ENCODE peak calls at places on chromosomes 11 and 22, in eight cellular contexts. One of them, this sample, is unnamed.

GRCh38 chr11:94740083-94740974 is 27.8 kb upstream of the AMOTL1 start:
- DNase-seq in HCT116: no peak
- DNase-seq in Caco-2: no peak
- DNase-seq in AG04449: no peak
- DNase-seq in cardiac fibroblast: peak
- DNase-seq in AG09309: no peak
- DNase-seq in brain microvascular endothelial cell: no peak
- DNase-seq in right lobe of liver: peak
- DNase-seq in this sample: no peak

GRCh38 chr11:28581286-28582242 is 473.4 kb downstream of the METTL15 start:
- DNase-seq in HCT116: no peak
- DNase-seq in Caco-2: no peak
- DNase-seq in AG04449: peak
- DNase-seq in cardiac fibroblast: peak
- DNase-seq in AG09309: peak
- DNase-seq in brain microvascular endothelial cell: peak
- DNase-seq in right lobe of liver: no peak
- DNase-seq in this sample: peak

GRCh38 chr22:27892064-27892463 is 27.0 kb downstream of the PITPNB start:
- DNase-seq in HCT116: no peak
- DNase-seq in Caco-2: peak
- DNase-seq in AG04449: no peak
- DNase-seq in cardiac fibroblast: no peak
- DNase-seq in AG09309: no peak
- DNase-seq in brain microvascular endothelial cell: no peak
- DNase-seq in right lobe of liver: no peak
- DNase-seq in this sample: no peak

GRCh38 chr11:44593194-44593593 is 27.7 kb downstream of the CD82 start:
- DNase-seq in HCT116: no peak
- DNase-seq in Caco-2: no peak
- DNase-seq in AG04449: no peak
- DNase-seq in cardiac fibroblast: no peak
- DNase-seq in AG09309: no peak
- DNase-seq in brain microvascular endothelial cell: no peak
- DNase-seq in right lobe of liver: no peak
- DNase-seq in this sample: no peak

GRCh38 chr22:48576333-48577013 is 1251.2 kb downstream of the BRD1 start:
- DNase-seq in HCT116: no peak
- DNase-seq in Caco-2: no peak
- DNase-seq in AG04449: no peak
- DNase-seq in cardiac fibroblast: no peak
- DNase-seq in AG09309: no peak
- DNase-seq in brain microvascular endothelial cell: no peak
- DNase-seq in right lobe of liver: no peak
- DNase-seq in this sample: no peak

GRCh38 chr11:64245797-64246623 is 733 bp downstream of the PPP1R14B start:
- DNase-seq in HCT116: no peak
- DNase-seq in Caco-2: peak
- DNase-seq in AG04449: peak
- DNase-seq in cardiac fibroblast: peak
- DNase-seq in AG09309: peak
- DNase-seq in brain microvascular endothelial cell: peak
- DNase-seq in right lobe of liver: peak
- DNase-seq in this sample: no peak

GRCh38 chr11:65060913-65061408 is 2.6 kb upstream of the NAALADL1 start:
- DNase-seq in HCT116: no peak
- DNase-seq in Caco-2: peak
- DNase-seq in AG04449: no peak
- DNase-seq in cardiac fibroblast: peak
- DNase-seq in AG09309: no peak
- DNase-seq in brain microvascular endothelial cell: no peak
- DNase-seq in right lobe of liver: no peak
- DNase-seq in this sample: no peak

GRCh38 chr11:31001432-31001831 is 368.1 kb downstream of the DCDC1 start:
- DNase-seq in HCT116: no peak
- DNase-seq in Caco-2: no peak
- DNase-seq in AG04449: no peak
- DNase-seq in cardiac fibroblast: no peak
- DNase-seq in AG09309: no peak
- DNase-seq in brain microvascular endothelial cell: no peak
- DNase-seq in right lobe of liver: no peak
- DNase-seq in this sample: no peak

GRCh38 chr11:120674537-120674936 is 163.0 kb downstream of the GRIK4 start:
- DNase-seq in HCT116: no peak
- DNase-seq in Caco-2: peak
- DNase-seq in AG04449: peak
- DNase-seq in cardiac fibroblast: no peak
- DNase-seq in AG09309: no peak
- DNase-seq in brain microvascular endothelial cell: no peak
- DNase-seq in right lobe of liver: no peak
- DNase-seq in this sample: peak

GRCh38 chr11:2374456-2375201 is 2.5 kb upstream of the CD81 start:
- DNase-seq in HCT116: no peak
- DNase-seq in Caco-2: no peak
- DNase-seq in AG04449: no peak
- DNase-seq in cardiac fibroblast: no peak
- DNase-seq in AG09309: no peak
- DNase-seq in brain microvascular endothelial cell: no peak
- DNase-seq in right lobe of liver: no peak
- DNase-seq in this sample: no peak

GRCh38 chr11:2377511-2378443 is 667 bp downstream of the CD81 start:
- DNase-seq in HCT116: no peak
- DNase-seq in Caco-2: peak
- DNase-seq in AG04449: no peak
- DNase-seq in cardiac fibroblast: peak
- DNase-seq in AG09309: no peak
- DNase-seq in brain microvascular endothelial cell: no peak
- DNase-seq in right lobe of liver: peak
- DNase-seq in this sample: no peak

GRCh38 chr11:2375964-2376551 is 1.1 kb upstream of the CD81 start:
- DNase-seq in HCT116: no peak
- DNase-seq in Caco-2: no peak
- DNase-seq in AG04449: no peak
- DNase-seq in cardiac fibroblast: no peak
- DNase-seq in AG09309: no peak
- DNase-seq in brain microvascular endothelial cell: no peak
- DNase-seq in right lobe of liver: no peak
- DNase-seq in this sample: no peak

GRCh38 chr11:2376751-2377451 is at the start of gene CD81:
- DNase-seq in HCT116: no peak
- DNase-seq in Caco-2: peak
- DNase-seq in AG04449: no peak
- DNase-seq in cardiac fibroblast: peak
- DNase-seq in AG09309: no peak
- DNase-seq in brain microvascular endothelial cell: no peak
- DNase-seq in right lobe of liver: peak
- DNase-seq in this sample: no peak

DNA sequence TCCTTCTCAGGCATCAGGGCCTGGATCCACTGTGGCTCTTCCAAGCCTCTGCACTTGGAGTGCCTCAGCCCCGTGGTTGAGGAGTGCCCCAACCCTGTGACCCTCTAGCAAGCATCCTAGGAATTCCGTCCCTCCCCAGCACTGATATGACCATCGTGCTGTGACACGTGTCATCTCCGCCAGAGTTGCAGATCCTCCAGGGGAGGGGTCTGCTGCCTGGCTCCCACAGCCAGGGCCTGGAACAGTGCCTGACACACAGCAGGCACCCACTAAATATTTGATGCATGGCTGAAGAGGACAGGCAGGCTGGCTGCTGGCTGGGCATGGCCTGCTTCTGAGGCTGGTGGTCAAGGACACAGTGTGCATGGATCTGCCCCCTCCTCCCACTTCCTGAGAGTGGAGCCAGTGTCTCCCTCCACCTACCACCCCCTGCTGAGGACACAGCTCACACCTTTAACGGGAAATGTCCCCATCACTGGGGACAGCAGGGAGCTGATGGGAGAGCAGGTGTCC is 1.7 kb upstream of the CD81 start:
- DNase-seq in HCT116: no peak
- DNase-seq in Caco-2: peak
- DNase-seq in AG04449: no peak
- DNase-seq in cardiac fibroblast: no peak
- DNase-seq in AG09309: no peak
- DNase-seq in brain microvascular endothelial cell: no peak
- DNase-seq in right lobe of liver: peak
- DNase-seq in this sample: no peak
- TF ChIP-seq CTCF in HCT116: peak
- TF ChIP-seq CTCF in Caco-2: no peak
- TF ChIP-seq CTCF in AG04449: no peak
- TF ChIP-seq CTCF in cardiac fibroblast: no peak
- TF ChIP-seq CTCF in AG09309: no peak
- TF ChIP-seq CTCF in brain microvascular endothelial cell: no peak
- TF ChIP-seq CTCF in right lobe of liver: peak
- TF ChIP-seq CTCF in this sample: no peak

GRCh38 chr11:59029490-59029889 is 56.6 kb upstream of the GLYATL1B start:
- DNase-seq in HCT116: no peak
- DNase-seq in Caco-2: no peak
- DNase-seq in AG04449: no peak
- DNase-seq in cardiac fibroblast: no peak
- DNase-seq in AG09309: no peak
- DNase-seq in brain microvascular endothelial cell: no peak
- DNase-seq in right lobe of liver: no peak
- DNase-seq in this sample: no peak
- H3K4me3 ChIP-seq in HCT116: no peak
- H3K4me3 ChIP-seq in Caco-2: no peak
- H3K4me3 ChIP-seq in AG04449: no peak
- H3K4me3 ChIP-seq in cardiac fibroblast: no peak
- H3K4me3 ChIP-seq in AG09309: no peak
- H3K4me3 ChIP-seq in brain microvascular endothelial cell: no peak
- H3K4me3 ChIP-seq in right lobe of liver: no peak
- H3K4me3 ChIP-seq in this sample: no peak

DNA sequence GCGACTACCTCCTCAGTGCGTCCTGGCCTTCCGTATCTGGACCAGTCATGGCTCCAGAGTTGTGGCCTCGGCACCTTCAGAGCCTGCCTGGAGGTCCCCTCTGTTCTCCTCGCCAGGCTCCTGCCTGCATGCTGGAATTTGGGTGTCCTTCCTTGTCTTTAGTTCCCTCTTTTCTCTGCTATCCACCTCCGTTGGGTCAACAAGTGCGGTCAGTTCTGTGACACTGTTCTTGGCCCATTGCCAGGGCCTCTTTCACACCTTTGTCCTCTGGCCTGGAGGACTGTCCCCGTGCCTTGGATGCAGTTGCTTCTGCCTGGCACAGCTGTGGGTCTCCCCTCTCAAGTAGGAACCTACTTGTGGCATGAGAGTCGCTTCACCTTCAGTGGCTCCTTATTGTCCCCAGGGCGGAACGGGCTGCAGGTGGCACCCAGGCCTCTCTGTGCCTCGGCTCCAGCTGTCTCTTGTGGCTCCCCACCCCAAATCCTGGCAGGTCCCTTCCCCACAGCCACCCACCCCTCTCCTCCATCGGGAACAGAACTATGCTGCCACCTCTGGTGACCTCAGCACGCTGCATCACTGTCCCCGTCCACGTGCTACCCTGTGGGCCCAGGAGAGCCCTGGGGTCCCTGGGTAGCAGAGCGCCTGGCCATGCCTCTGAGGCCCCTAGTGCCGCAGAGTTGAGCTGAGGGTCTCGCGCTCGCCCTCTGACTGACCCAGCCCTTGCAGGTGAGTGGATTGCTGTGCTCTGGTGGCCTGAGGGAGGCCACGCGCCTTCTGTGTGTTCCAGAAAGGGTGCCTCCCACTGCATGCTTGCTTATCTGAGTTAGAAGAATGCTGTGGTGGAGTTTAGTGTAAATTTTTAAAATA is 4.7 kb downstream of the DGCR8 start:
- DNase-seq in HCT116: no peak
- DNase-seq in Caco-2: peak
- DNase-seq in AG04449: no peak
- DNase-seq in cardiac fibroblast: peak
- DNase-seq in AG09309: no peak
- DNase-seq in brain microvascular endothelial cell: no peak
- DNase-seq in right lobe of liver: peak
- DNase-seq in this sample: no peak
- TF ChIP-seq CTCF in HCT116: peak
- TF ChIP-seq CTCF in Caco-2: peak
- TF ChIP-seq CTCF in AG04449: peak
- TF ChIP-seq CTCF in cardiac fibroblast: peak
- TF ChIP-seq CTCF in AG09309: peak
- TF ChIP-seq CTCF in brain microvascular endothelial cell: peak
- TF ChIP-seq CTCF in right lobe of liver: peak
- TF ChIP-seq CTCF in this sample: peak

GRCh38 chr11:2943711-2944118 is 14.5 kb upstream of the PHLDA2 start:
- DNase-seq in HCT116: no peak
- DNase-seq in Caco-2: no peak
- DNase-seq in AG04449: no peak
- DNase-seq in cardiac fibroblast: no peak
- DNase-seq in AG09309: no peak
- DNase-seq in brain microvascular endothelial cell: no peak
- DNase-seq in right lobe of liver: no peak
- DNase-seq in this sample: no peak

GRCh38 chr11:2945757-2946287 is 16.6 kb upstream of the PHLDA2 start:
- DNase-seq in HCT116: no peak
- DNase-seq in Caco-2: no peak
- DNase-seq in AG04449: no peak
- DNase-seq in cardiac fibroblast: no peak
- DNase-seq in AG09309: no peak
- DNase-seq in brain microvascular endothelial cell: no peak
- DNase-seq in right lobe of liver: no peak
- DNase-seq in this sample: no peak

GRCh38 chr11:2944953-2945756 is 15.9 kb upstream of the PHLDA2 start:
- DNase-seq in HCT116: no peak
- DNase-seq in Caco-2: no peak
- DNase-seq in AG04449: peak
- DNase-seq in cardiac fibroblast: peak
- DNase-seq in AG09309: peak
- DNase-seq in brain microvascular endothelial cell: peak
- DNase-seq in right lobe of liver: peak
- DNase-seq in this sample: peak

GRCh38 chr11:2942872-2943710 is 13.9 kb upstream of the PHLDA2 start:
- DNase-seq in HCT116: no peak
- DNase-seq in Caco-2: no peak
- DNase-seq in AG04449: no peak
- DNase-seq in cardiac fibroblast: no peak
- DNase-seq in AG09309: no peak
- DNase-seq in brain microvascular endothelial cell: no peak
- DNase-seq in right lobe of liver: no peak
- DNase-seq in this sample: no peak

DNA sequence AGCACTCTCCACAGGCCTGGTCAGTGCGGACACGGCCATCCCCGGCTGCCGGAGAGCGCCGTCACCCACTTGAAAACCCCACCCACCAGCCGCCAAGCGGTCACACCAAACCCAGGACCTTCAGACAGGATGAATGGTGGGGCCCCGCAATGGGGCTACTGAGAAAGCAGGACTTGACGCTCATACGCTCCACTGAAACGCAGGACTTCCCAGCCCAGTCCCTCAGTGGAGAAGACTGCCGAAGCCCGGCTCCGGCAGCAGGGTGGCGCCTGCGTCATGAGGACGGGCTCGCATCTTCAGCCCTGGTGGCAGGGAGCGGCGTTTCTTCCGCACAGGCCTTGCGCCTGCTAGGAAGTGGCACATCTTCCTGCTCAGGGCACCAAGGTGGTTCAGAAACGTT is 15.3 kb upstream of the PHLDA2 start:
- DNase-seq in HCT116: no peak
- DNase-seq in Caco-2: no peak
- DNase-seq in AG04449: no peak
- DNase-seq in cardiac fibroblast: no peak
- DNase-seq in AG09309: no peak
- DNase-seq in brain microvascular endothelial cell: no peak
- DNase-seq in right lobe of liver: no peak
- DNase-seq in this sample: no peak
- H3K4me3 ChIP-seq in HCT116: no peak
- H3K4me3 ChIP-seq in Caco-2: no peak
- H3K4me3 ChIP-seq in AG04449: no peak
- H3K4me3 ChIP-seq in cardiac fibroblast: no peak
- H3K4me3 ChIP-seq in AG09309: no peak
- H3K4me3 ChIP-seq in brain microvascular endothelial cell: no peak
- H3K4me3 ChIP-seq in right lobe of liver: no peak
- H3K4me3 ChIP-seq in this sample: peak

This sample was measured in astrocyte of the cerebellum.